ENCODE peak calls at places on chromosomes 16 and 17, in four cellular contexts. B is breast epithelium, M is pancreas, N is B cell. F is an unnamed sample.

GRCh38 chr17:19719365-19720209 is 3.2 kb upstream of the SLC47A2 start:
- DNase-seq in M (peak; percentile 43), N (no peak), B (peak; percentile 50), F (no peak)

GRCh38 chr17:1969712-1970111 is 55.4 kb downstream of the RTN4RL1 start:
- DNase-seq in B (no peak), N (no peak), M (no peak), F (no peak)

GRCh38 chr16:87375426-87376135 is 8.0 kb downstream of the FBXO31 start:
- DNase-seq in B (no peak), N (no peak), M (no peak), F (no peak)

GRCh38 chr17:83055911-83056582 is 23.4 kb upstream of the METRNL start:
- DNase-seq in M (no peak), B (no peak), N (no peak), F (no peak)

GRCh38 chr16:69435977-69436729 is 11.7 kb downstream of the CYB5B start:
- DNase-seq in M (no peak), B (no peak), N (no peak), F (no peak)

GRCh38 chr17:63826468-63827001 is 696 bp upstream of the PSMC5 start:
- DNase-seq in B (no peak), N (no peak), M (peak; percentile 60), F (no peak)

GRCh38 chr16:57916735-57917450 is 54.0 kb downstream of the CNGB1 start:
- DNase-seq in B (no peak), M (no peak), N (no peak), F (no peak)

GRCh38 chr17:35287286-35287811 is 44.5 kb downstream of the SLFN5 start:
- DNase-seq in N (no peak), B (no peak), M (no peak), F (no peak)

GRCh38 chr16:85338989-85339388 is 226.7 kb upstream of the CIBAR2 start:
- DNase-seq in B (no peak), N (no peak), M (no peak), F (no peak)

GRCh38 chr17:58156839-58157803 is 8.9 kb downstream of the OR4D1 start:
- DNase-seq in B (no peak), N (peak; percentile 38), M (peak; percentile 48), F (no peak)

GRCh38 chr16:59432934-59433333 is 698.8 kb upstream of the GOT2 start:
- DNase-seq in N (no peak), M (no peak), B (no peak), F (no peak)

GRCh38 chr17:5055543-5055942 is 20.3 kb upstream of the SLC52A1 start:
- DNase-seq in N (no peak), B (no peak), M (no peak), F (no peak)

GRCh38 chr17:31491794-31492171 is 100.3 kb downstream of the RAB11FIP4 start:
- DNase-seq in N (no peak), M (peak; percentile 90), B (no peak), F (no peak)

GRCh38 chr17:67496286-67496685 is 119.2 kb downstream of the PITPNC1 start:
- DNase-seq in N (no peak), B (no peak), M (no peak), F (no peak)

GRCh38 chr17:41957058-41957868 is 9.3 kb upstream of the CNP start:
- DNase-seq in M (no peak), B (no peak), N (no peak), F (no peak)

GRCh38 chr16:48323783-48324775 is 61.1 kb downstream of the SIAH1 start:
- DNase-seq in N (no peak), M (no peak), B (no peak), F (no peak)

GRCh38 chr16:84739349-84740124 is 39.7 kb downstream of the USP10 start:
- DNase-seq in N (no peak), B (no peak), M (no peak), F (no peak)

GRCh38 chr17:27455569-27455913 is 707 bp upstream of the KSR1 start:
- DNase-seq in N (no peak), B (no peak), M (no peak), F (no peak)

GRCh38 chr17:17422217-17422610 is 54.6 kb upstream of the MED9 start:
- DNase-seq in M (no peak), B (no peak), N (no peak), F (no peak)

GRCh38 chr17:1239210-1239609 is 31.0 kb upstream of the BHLHA9 start:
- DNase-seq in B (no peak), M (no peak), N (no peak), F (no peak)

GRCh38 chr16:48432136-48432535 is 46.9 kb upstream of the SIAH1 start:
- DNase-seq in M (no peak), N (peak; percentile 48), B (no peak), F (no peak)

GRCh38 chr17:57927048-57927723 is 28.0 kb downstream of the CUEDC1 start:
- DNase-seq in B (peak; percentile 59), N (no peak), M (no peak), F (no peak)

GRCh38 chr16:87369117-87369775 is 14.3 kb downstream of the FBXO31 start:
- DNase-seq in M (no peak), N (no peak), B (no peak), F (no peak)

GRCh38 chr17:42459256-42459982 is 741 bp downstream of the ATP6V0A1 start:
- DNase-seq in B (peak; percentile 70), N (no peak), M (no peak), F (no peak)

GRCh38 chr16:24850289-24850931 is 4.6 kb downstream of the SLC5A11 start:
- DNase-seq in M (no peak), B (no peak), N (no peak), F (no peak)

GRCh38 chr17:4919511-4920047 is 12.5 kb upstream of the GP1BA start:
- DNase-seq in N (no peak), M (peak; percentile 2), B (no peak), F (no peak)

GRCh38 chr17:65190467-65191095 is 53.4 kb downstream of the RGS9 start:
- DNase-seq in B (no peak), M (no peak), N (no peak), F (no peak)

GRCh38 chr17:13337864-13338371 is 263.8 kb downstream of the HS3ST3A1 start:
- DNase-seq in N (no peak), B (no peak), M (no peak), F (no peak)

GRCh38 chr16:512802-513201 is 14.7 kb upstream of the CAPN15 start:
- DNase-seq in N (no peak), B (no peak), M (no peak), F (no peak)
- TF ChIP-seq CTCF in N (no peak), B (no peak), M (no peak), F (no peak)

GRCh38 chr16:50351952-50352351 is 16.8 kb downstream of the BRD7 start:
- DNase-seq in N (no peak), M (no peak), B (no peak), F (no peak)
- TF ChIP-seq CTCF in N (no peak), M (no peak), B (no peak), F (no peak)

DNA sequence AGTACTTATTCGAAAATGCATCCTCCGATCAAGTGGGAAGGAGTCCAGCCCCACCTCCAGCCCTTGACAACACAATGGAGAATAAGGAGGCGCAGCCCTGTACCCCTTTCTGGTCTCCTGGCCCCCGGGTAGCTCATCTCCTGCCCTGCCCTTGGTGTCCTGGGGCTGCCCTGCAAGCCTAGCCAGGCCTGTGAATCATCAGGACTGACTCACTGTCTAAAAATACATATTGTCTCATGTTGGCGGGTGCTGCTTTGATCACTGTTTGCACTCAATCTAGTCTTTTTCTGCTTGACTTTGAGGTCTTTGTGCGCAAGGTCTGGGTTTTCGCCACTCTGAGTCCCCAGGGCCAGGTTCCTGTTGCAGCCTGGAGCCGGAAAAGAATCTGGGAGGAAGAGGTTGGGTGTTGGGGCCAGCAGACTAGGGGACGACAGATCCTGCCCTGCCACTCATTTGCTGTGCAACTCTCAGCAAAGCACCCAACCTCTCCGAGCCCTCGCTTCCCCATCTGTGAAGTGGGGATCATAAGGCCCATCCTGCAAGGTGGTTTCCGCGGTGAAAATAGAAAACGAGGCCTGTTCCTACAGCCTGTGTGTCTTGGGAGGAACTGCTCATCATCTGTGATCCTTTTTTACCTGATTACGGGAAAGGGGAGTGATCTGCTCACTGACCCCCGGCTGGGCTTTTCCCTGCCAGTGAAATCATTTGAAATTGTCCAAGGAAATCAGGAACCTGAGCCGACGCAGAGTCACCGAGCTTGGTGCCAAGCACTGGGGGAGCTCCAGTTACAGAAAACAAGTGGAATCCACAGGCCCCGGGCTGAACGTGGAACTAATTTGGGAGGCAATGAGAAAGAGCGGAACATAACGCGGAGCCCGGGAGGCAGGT is 230.4 kb downstream of the PARN start:
- DNase-seq in M (no peak), N (no peak), B (no peak), F (no peak)
- TF ChIP-seq CTCF in M (no peak), N (no peak), B (no peak), F (no peak)

GRCh38 chr17:7252176-7253043 is at the start of gene ELP5:
- DNase-seq in N (peak; percentile 90), M (peak; percentile 98), B (peak; percentile 92), F (peak; percentile 93)
- TF ChIP-seq CTCF in N (no peak), M (no peak), B (peak; percentile 44), F (peak; percentile 22)

DNA sequence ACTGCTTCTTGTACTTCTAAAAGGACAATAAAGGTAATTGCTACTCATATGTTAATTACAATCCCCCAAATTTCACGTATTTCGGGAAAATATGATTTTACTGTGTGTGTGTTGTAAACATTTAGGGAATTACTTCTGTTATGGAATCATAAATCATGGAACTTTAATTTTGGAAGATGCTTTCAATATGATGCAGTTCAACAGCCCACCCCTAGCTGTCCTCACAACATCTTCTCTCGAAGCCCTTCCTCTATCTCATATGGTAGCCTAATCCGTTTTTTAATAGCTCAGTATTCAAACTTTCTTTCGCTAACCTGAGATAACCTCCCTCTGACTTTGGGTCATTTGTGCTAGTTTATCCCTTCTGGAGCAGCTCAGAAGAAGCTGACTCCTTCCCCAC is 78.4 kb downstream of the ANKFN1 start:
- DNase-seq in M (no peak), N (no peak), B (no peak), F (no peak)
- TF ChIP-seq CTCF in M (no peak), N (no peak), B (no peak), F (peak; percentile 43)

GRCh38 chr16:67668495-67669157 is 2.0 kb downstream of the C16orf86 start:
- DNase-seq in N (peak; percentile 66), M (no peak), B (no peak), F (no peak)
- TF ChIP-seq CTCF in N (peak; percentile 31), M (no peak), B (no peak), F (no peak)

DNA sequence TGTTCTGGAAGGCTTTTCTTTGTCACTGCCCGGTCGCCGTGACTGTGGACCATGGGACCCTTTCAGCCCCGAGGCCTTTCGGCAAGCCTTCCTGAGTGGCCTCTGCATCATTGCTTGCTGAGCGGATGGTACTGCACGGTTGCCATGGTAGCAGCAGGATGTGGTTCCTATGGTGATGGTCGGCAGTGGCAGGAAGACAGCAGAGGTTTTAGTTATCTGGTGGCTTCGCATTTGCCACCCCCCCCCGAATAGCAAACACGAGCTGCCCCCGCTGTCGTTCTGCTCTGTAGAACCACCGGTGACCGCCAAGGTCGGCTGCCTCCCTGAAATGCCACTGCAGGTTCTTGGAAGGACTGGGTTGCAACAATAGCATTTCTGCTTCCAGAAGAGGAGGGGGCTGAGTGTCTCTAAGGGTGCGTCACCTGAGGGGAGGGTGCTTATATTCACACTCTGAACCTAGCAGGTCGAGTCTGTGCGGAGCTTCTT is 76.6 kb downstream of the CMIP start:
- DNase-seq in B (no peak), M (no peak), N (peak; percentile 73), F (no peak)
- TF ChIP-seq CTCF in B (no peak), M (no peak), N (no peak), F (no peak)

DNA sequence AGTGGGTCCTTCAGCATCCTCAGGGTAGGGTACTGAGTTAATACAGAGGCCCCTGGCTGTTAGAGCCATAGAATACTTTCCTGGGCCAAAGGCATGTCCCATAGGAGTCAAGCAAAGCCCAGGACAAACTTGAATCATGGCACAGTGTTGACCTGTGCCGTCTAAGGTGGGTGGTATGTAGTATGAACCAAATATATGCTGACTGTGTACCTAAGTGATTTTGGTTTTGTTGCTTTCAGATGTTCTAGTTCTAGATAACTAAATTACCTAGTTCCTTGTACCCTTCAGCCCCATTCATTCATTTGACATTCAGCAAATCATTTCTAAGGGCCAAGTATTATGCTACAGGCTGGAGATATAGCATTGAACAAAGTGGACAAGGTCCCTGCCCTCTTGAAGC is 61.3 kb upstream of the GPRC5B start:
- DNase-seq in B (no peak), M (no peak), N (no peak), F (no peak)
- TF ChIP-seq CTCF in B (no peak), M (no peak), N (no peak), F (no peak)